ENCODE peak calls at places on chromosomes 16 and 17, in nine cellular contexts. H is heart right ventricle; R is osteoblast; L is AG09309; Z is CD4-positive, alpha-beta T cell; I is IMR-90; B is mucosa of descending colon; S is WTC11; X is endothelial cell of umbilical vein. M is an unnamed sample.

GRCh38 chr17:17127730-17128291 is 78.3 kb downstream of the PLD6 start:
- DNase-seq in H (no peak), R (peak; percentile 81), L (no peak), Z (no peak), I (peak; percentile 32), B (no peak), S (no peak), X (no peak), M (no peak)

GRCh38 chr17:72266099-72266852 is 145.5 kb downstream of the SOX9 start:
- DNase-seq in H (no peak), R (no peak), L (no peak), Z (no peak), I (no peak), B (no peak), S (no peak), X (no peak), M (no peak)

GRCh38 chr17:43456661-43457361 is 27.0 kb upstream of the DHX8 start:
- DNase-seq in H (no peak), R (peak; percentile 63), L (no peak), Z (no peak), I (peak; percentile 44), B (no peak), S (no peak), X (peak; percentile 42), M (no peak)

GRCh38 chr16:50038756-50039529 is 13.9 kb downstream of the CNEP1R1 start:
- DNase-seq in H (no peak), R (no peak), L (no peak), Z (no peak), I (no peak), B (peak; percentile 56), S (peak; percentile 17), X (no peak), M (no peak)

GRCh38 chr17:18033442-18034099 is 5.4 kb downstream of the ATPAF2 start:
- DNase-seq in H (no peak), R (peak; percentile 93), L (peak; percentile 70), Z (no peak), I (peak; percentile 87), B (no peak), S (no peak), X (peak; percentile 78), M (peak; percentile 82)

GRCh38 chr16:87927195-87927562 is 9.2 kb downstream of the CA5A start:
- DNase-seq in H (no peak), R (no peak), L (no peak), Z (no peak), I (no peak), B (no peak), S (peak; percentile 31), X (no peak), M (no peak)

GRCh38 chr17:32319548-32319905 is 22.4 kb downstream of the C17orf75 start:
- DNase-seq in H (peak; percentile 76), R (peak; percentile 92), L (no peak), Z (peak; percentile 70), I (peak; percentile 41), B (peak; percentile 85), S (peak; percentile 93), X (peak; percentile 57), M (peak; percentile 41)

GRCh38 chr17:517181-517580 is 164.6 kb upstream of the RPH3AL start:
- DNase-seq in H (no peak), R (no peak), L (no peak), Z (no peak), I (no peak), B (no peak), S (no peak), X (no peak), M (no peak)

GRCh38 chr16:19118938-19119431 is 5.2 kb downstream of the ITPRIPL2 start:
- DNase-seq in H (no peak), R (peak; percentile 94), L (peak; percentile 79), Z (no peak), I (peak; percentile 95), B (no peak), S (no peak), X (peak; percentile 88), M (peak; percentile 87)

GRCh38 chr16:19113577-19114358 is at the start of gene ITPRIPL2:
- DNase-seq in H (peak; percentile 91), R (peak; percentile 99), L (peak; percentile 69), Z (no peak), I (peak; percentile 85), B (peak; percentile 90), S (peak; percentile 58), X (peak; percentile 83), M (peak; percentile 82)

GRCh38 chr16:19114359-19115147 is 789 bp downstream of the ITPRIPL2 start:
- DNase-seq in H (peak; percentile 65), R (peak; percentile 95), L (no peak), Z (no peak), I (peak; percentile 68), B (peak; percentile 74), S (peak; percentile 56), X (peak; percentile 79), M (peak; percentile 57)

GRCh38 chr16:19116711-19117449 is 3.1 kb downstream of the ITPRIPL2 start:
- DNase-seq in H (no peak), R (no peak), L (no peak), Z (no peak), I (peak; percentile 34), B (no peak), S (no peak), X (no peak), M (peak; percentile 17)

DNA sequence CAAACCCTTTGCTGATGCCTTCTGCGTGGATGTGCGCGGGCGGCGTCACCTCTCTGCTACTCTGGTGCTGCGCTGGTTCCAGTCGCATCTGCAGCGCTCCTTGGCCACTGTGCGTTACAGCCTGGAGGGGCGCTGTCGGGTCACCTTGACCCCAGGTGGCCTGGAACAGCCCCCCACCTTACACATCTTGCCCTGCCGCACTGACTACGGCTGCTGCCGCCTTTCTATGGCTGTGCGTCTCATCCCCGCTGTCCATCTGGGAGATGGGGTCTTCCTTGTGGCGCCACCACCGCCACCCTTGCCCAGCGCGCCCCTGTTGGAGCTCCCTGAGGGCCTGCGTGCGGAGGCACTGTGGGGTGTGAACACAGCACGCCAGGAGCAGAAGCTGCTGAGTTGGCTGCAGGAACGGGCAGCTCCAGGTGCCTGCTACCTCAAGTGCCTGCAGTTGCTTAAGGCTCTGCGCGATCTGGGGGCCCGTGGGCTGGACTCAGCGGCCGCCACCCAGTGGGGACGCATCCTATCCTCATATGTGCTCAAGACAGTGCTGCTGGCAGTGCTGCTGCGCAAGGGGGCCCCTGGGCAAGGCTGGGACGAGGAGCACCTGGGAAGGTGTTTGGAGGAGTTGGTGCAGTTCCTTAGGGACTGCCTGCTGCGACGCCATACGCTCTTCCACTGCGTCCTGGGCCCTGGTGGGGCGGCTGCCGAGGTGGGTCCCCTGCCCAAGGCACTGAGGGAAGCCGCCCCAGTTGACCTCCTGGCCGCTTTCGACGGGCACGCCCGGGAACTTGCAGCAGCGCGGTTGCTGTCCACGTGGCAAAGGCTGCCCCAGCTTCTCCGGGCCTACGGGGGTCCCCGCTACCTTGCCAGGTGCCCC is 1.6 kb downstream of the ITPRIPL2 start:
- DNase-seq in H (peak; percentile 25), R (no peak), L (no peak), Z (no peak), I (no peak), B (no peak), S (peak; percentile 67), X (no peak), M (no peak)
- TF ChIP-seq CTCF in H (peak; percentile 49), R (peak; percentile 19), L (peak; percentile 32), Z (no peak), I (peak; percentile 35), B (no peak), S (peak; percentile 52), X (peak; percentile 30), M (peak; percentile 71)

GRCh38 chr17:5822281-5823060 is 238.2 kb upstream of the NLRP1 start:
- DNase-seq in H (no peak), R (no peak), L (no peak), Z (no peak), I (no peak), B (no peak), S (no peak), X (no peak), M (no peak)

GRCh38 chr17:5821057-5821456 is 236.7 kb upstream of the NLRP1 start:
- DNase-seq in H (no peak), R (no peak), L (no peak), Z (no peak), I (peak; percentile 29), B (no peak), S (no peak), X (no peak), M (no peak)

GRCh38 chr17:5823219-5823618 is 238.9 kb upstream of the NLRP1 start:
- DNase-seq in H (no peak), R (no peak), L (no peak), Z (no peak), I (no peak), B (no peak), S (no peak), X (no peak), M (no peak)

GRCh38 chr17:5819921-5820685 is 235.8 kb upstream of the NLRP1 start:
- DNase-seq in H (no peak), R (peak; percentile 57), L (no peak), Z (no peak), I (no peak), B (no peak), S (no peak), X (no peak), M (no peak)

DNA sequence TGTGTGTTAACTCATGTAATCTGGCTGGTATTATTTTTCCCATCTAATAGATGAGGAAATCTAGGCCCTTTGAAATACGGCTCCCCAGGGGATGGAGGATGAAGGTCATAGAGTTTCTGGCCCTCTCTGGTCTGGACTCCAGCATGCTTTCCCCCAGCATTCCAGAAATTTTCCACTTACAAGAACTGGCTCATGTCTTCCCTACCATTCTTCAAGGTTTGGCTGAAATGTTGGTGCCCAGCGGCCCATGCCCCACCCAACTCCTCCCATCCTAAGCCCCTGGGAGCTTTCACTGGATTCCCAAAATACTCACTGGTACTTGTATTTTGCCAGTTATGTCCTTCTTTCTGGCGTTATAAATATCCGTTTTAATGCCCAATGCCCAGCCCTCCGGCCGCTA is 237.5 kb upstream of the NLRP1 start:
- DNase-seq in H (no peak), R (no peak), L (no peak), Z (no peak), I (no peak), B (no peak), S (no peak), X (no peak), M (no peak)
- TF ChIP-seq CTCF in H (no peak), R (no peak), L (no peak), Z (no peak), I (no peak), B (no peak), S (no peak), X (no peak), M (no peak)

GRCh38 chr16:78392585-78393195 is 293.2 kb downstream of the WWOX start:
- DNase-seq in H (no peak), R (no peak), L (no peak), Z (no peak), I (no peak), B (no peak), S (no peak), X (no peak), M (no peak)

GRCh38 chr16:78396673-78397072 is 297.2 kb downstream of the WWOX start:
- DNase-seq in H (no peak), R (no peak), L (no peak), Z (no peak), I (no peak), B (no peak), S (no peak), X (no peak), M (no peak)

GRCh38 chr16:78395035-78395434 is 295.6 kb downstream of the WWOX start:
- DNase-seq in H (no peak), R (no peak), L (no peak), Z (no peak), I (no peak), B (no peak), S (no peak), X (no peak), M (no peak)

GRCh38 chr16:78390828-78391227 is 291.4 kb downstream of the WWOX start:
- DNase-seq in H (no peak), R (no peak), L (no peak), Z (no peak), I (no peak), B (no peak), S (no peak), X (no peak), M (no peak)

DNA sequence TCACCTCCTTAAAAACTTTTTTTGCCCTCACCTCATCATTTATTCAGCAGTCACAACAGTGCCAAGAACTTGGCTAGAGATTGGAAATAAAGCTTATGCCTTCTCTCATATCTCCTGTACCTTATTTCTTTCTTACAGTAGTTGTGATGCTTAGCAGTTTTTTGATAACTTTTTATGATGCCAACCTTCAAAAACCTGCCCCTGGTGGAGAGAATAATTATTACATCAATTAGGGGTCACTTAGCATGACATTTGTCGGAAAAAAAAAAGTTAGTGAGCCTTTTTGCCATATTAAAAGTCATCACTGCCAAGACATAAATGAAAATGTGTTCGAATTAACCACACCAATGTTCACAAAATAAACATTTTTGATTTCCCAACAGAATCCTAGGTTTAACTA is 296.6 kb downstream of the WWOX start:
- DNase-seq in H (no peak), R (no peak), L (no peak), Z (no peak), I (no peak), B (no peak), S (no peak), X (no peak), M (no peak)
- TF ChIP-seq CTCF in H (peak; percentile 49), R (no peak), L (no peak), Z (peak; percentile 32), I (no peak), B (no peak), S (no peak), X (no peak), M (peak; percentile 61)

GRCh38 chr16:85056211-85056748 is 28.7 kb downstream of the KIAA0513 start:
- DNase-seq in H (no peak), R (no peak), L (no peak), Z (no peak), I (peak; percentile 36), B (no peak), S (peak; percentile 36), X (peak; percentile 35), M (no peak)
- TF ChIP-seq CTCF in H (peak; percentile 39), R (peak; percentile 50), L (no peak), Z (peak; percentile 19), I (peak; percentile 44), B (no peak), S (no peak), X (peak; percentile 12), M (peak; percentile 37)